ENCODE peak calls at places on chromosome 2, in six cellular contexts. Q is EH, B is EL, P is choroid plexus epithelial cell, T is GM12864, N is dorsolateral prefrontal cortex. M is an unnamed sample.
A peak's percentile ranks its signal among the peaks of the same experiment; 100 is the strongest.

GRCh38 chr2:238158018-238158806 is 558 bp upstream of the ERFE start:
- DNase-seq in Q (no peak), B (no peak), P (no peak), T (no peak), N (no peak), M (no peak)

GRCh38 chr2:99841749-99842148 is 300.6 kb downstream of the AFF3 start:
- DNase-seq in Q (peak; percentile 75), B (peak; percentile 84), P (peak; percentile 71), T (no peak), N (no peak), M (no peak)

GRCh38 chr2:229775614-229776313 is 61.4 kb upstream of the DNER start:
- DNase-seq in Q (peak; percentile 43), B (peak; percentile 20), P (peak; percentile 59), T (no peak), N (no peak), M (no peak)

GRCh38 chr2:231395188-231396057 is at the start of gene B3GNT7:
- DNase-seq in Q (no peak), B (no peak), P (no peak), T (no peak), N (no peak), M (no peak)

GRCh38 chr2:227880460-227880859 is 9.0 kb downstream of the DAW1 start:
- DNase-seq in Q (no peak), B (no peak), P (peak; percentile 31), T (no peak), N (no peak), M (no peak)

GRCh38 chr2:64534363-64534762 is 10.2 kb downstream of the AFTPH start:
- DNase-seq in Q (no peak), B (no peak), P (no peak), T (no peak), N (no peak), M (no peak)

GRCh38 chr2:216405588-216405987 is 6.7 kb upstream of the SMARCAL1 start:
- DNase-seq in Q (no peak), B (no peak), P (no peak), T (no peak), N (no peak), M (no peak)

GRCh38 chr2:132849118-132849517 is 179.1 kb upstream of the LYPD1 start:
- DNase-seq in Q (peak; percentile 72), B (peak; percentile 36), P (peak; percentile 3), T (no peak), N (no peak), M (no peak)

GRCh38 chr2:180130403-180130802 is 123.3 kb upstream of the CWC22 start:
- DNase-seq in Q (peak; percentile 50), B (peak; percentile 61), P (no peak), T (no peak), N (no peak), M (no peak)

GRCh38 chr2:240060977-240061591 is 7.8 kb upstream of the OR6B3 start:
- DNase-seq in Q (peak; percentile 64), B (peak; percentile 46), P (peak; percentile 80), T (peak; percentile 15), N (no peak), M (peak; percentile 24)

GRCh38 chr2:146587291-146587713 is 1257.5 kb upstream of the ACVR2A start:
- DNase-seq in Q (no peak), B (no peak), P (no peak), T (no peak), N (no peak), M (no peak)

GRCh38 chr2:239529313-239530015 is 128.6 kb upstream of the HDAC4 start:
- DNase-seq in Q (no peak), B (no peak), P (no peak), T (no peak), N (no peak), M (no peak)

GRCh38 chr2:236833501-236834186 is 252.0 kb upstream of the COPS8 start:
- DNase-seq in Q (peak; percentile 39), B (peak; percentile 38), P (peak; percentile 35), T (no peak), N (no peak), M (no peak)

GRCh38 chr2:54524236-54524991 is 68.3 kb downstream of the SPTBN1 start:
- DNase-seq in Q (peak; percentile 84), B (peak; percentile 84), P (peak; percentile 87), T (no peak), N (no peak), M (no peak)

GRCh38 chr2:67561411-67561965 is 164.4 kb downstream of the ETAA1 start:
- DNase-seq in Q (peak; percentile 86), B (peak; percentile 78), P (peak; percentile 76), T (no peak), N (no peak), M (peak; percentile 9)

GRCh38 chr2:145287686-145288085 is 767.8 kb upstream of the ZEB2 start:
- DNase-seq in Q (peak; percentile 7), B (no peak), P (peak; percentile 8), T (no peak), N (no peak), M (no peak)

GRCh38 chr2:11850082-11850481 is 103.7 kb downstream of the LPIN1 start:
- DNase-seq in Q (no peak), B (no peak), P (no peak), T (no peak), N (peak; percentile 86), M (no peak)

GRCh38 chr2:148209598-148209997 is 188.7 kb downstream of the MBD5 start:
- DNase-seq in Q (peak; percentile 9), B (peak; percentile 0), P (peak; percentile 6), T (no peak), N (no peak), M (peak; percentile 23)

GRCh38 chr2:161613161-161613560 is 11.1 kb upstream of the SLC4A10 start:
- DNase-seq in Q (peak; percentile 13), B (no peak), P (peak; percentile 12), T (no peak), N (no peak), M (no peak)

GRCh38 chr2:3641181-3641580 is 16.8 kb upstream of the ALLC start:
- DNase-seq in Q (no peak), B (no peak), P (no peak), T (no peak), N (no peak), M (no peak)

GRCh38 chr2:226447896-226448295 is 351.7 kb downstream of the IRS1 start:
- DNase-seq in Q (peak; percentile 79), B (peak; percentile 87), P (peak; percentile 47), T (no peak), N (no peak), M (no peak)

GRCh38 chr2:165630276-165630675 is 160.8 kb downstream of the CSRNP3 start:
- DNase-seq in Q (no peak), B (no peak), P (no peak), T (no peak), N (no peak), M (no peak)

GRCh38 chr2:215141706-215142105 is 3.3 kb upstream of the ABCA12 start:
- DNase-seq in Q (no peak), B (no peak), P (no peak), T (no peak), N (no peak), M (no peak)

M was measured in K562.